ENCODE peak calls at places on chromosome 9, in nine cellular contexts. Q, C, R, H, E, F, W, Y and M are unnamed samples.

GRCh38 chr9:15113288-15113687 is 193.7 kb downstream of the TTC39B start:
- DNase-seq in Q (no peak), E (no peak), R (no peak), H (no peak), C (no peak), F (no peak), W (no peak), Y (no peak), M (no peak)

GRCh38 chr9:68955281-68955680 is 58.6 kb downstream of the PRKACG start:
- DNase-seq in H (no peak), C (no peak), W (no peak), R (peak), Y (no peak), E (peak), F (no peak), Q (no peak), M (peak)

GRCh38 chr9:100150209-100150608 is 51.2 kb downstream of the INVS start:
- DNase-seq in F (no peak), H (no peak), C (peak), E (no peak), Q (no peak), Y (no peak), R (no peak), W (peak), M (no peak)

GRCh38 chr9:116550728-116551436 is 136.2 kb upstream of the TRIM32 start:
- DNase-seq in Y (no peak), R (no peak), F (no peak), Q (no peak), C (peak), E (no peak), H (peak), W (peak), M (no peak)

GRCh38 chr9:112820886-112821285 is 69.8 kb downstream of the SLC46A2 start:
- DNase-seq in H (no peak), Y (no peak), C (peak), W (peak), Q (no peak), F (no peak), E (no peak), R (no peak), M (no peak)

GRCh38 chr9:69178583-69179011 is 4.5 kb downstream of the TJP2 start:
- DNase-seq in R (peak), F (no peak), H (no peak), W (peak), E (no peak), C (no peak), Q (no peak), Y (no peak), M (no peak)

GRCh38 chr9:130426883-130427282 is 17.9 kb upstream of the ASS1 start:
- DNase-seq in F (no peak), C (no peak), Q (no peak), H (peak), E (no peak), W (peak), Y (no peak), R (peak), M (no peak)

GRCh38 chr9:98150164-98150563 is 31.1 kb upstream of the TRIM14 start:
- DNase-seq in Q (no peak), E (no peak), F (no peak), C (no peak), Y (no peak), W (no peak), H (no peak), R (no peak), M (no peak)

GRCh38 chr9:113350338-113350672 is 964 bp downstream of the BSPRY start:
- DNase-seq in Y (no peak), C (no peak), F (no peak), R (no peak), Q (no peak), W (no peak), H (no peak), E (no peak), M (no peak)